ENCODE peak calls at places on chromosomes 12 and 14, in eight cellular contexts. J, S, F, P, H, N, D and K are unnamed samples.

GRCh38 chr14:34223302-34224150 is 238.5 kb downstream of the SPTSSA start:
- DNase-seq in N (no peak), F (no peak), J (no peak), P (no peak), H (no peak), S (no peak), D (no peak), K (no peak)

GRCh38 chr12:69688021-69688420 is 11.1 kb downstream of the BEST3 start:
- DNase-seq in J (peak; percentile 51), N (no peak), F (no peak), H (no peak), D (peak; percentile 3), P (no peak), S (peak; percentile 27), K (no peak)

GRCh38 chr12:70661762-70662161 is 24.5 kb upstream of the PTPRB start:
- DNase-seq in S (peak; percentile 82), F (no peak), H (no peak), D (peak; percentile 70), P (no peak), N (no peak), J (no peak), K (no peak)

GRCh38 chr12:45613855-45614254 is 115.7 kb upstream of the ARID2 start:
- DNase-seq in N (no peak), S (no peak), P (no peak), F (no peak), H (no peak), D (no peak), J (no peak), K (no peak)

GRCh38 chr14:99539503-99539902 is 58.3 kb downstream of the CCNK start:
- DNase-seq in F (no peak), S (no peak), D (no peak), H (no peak), P (no peak), N (no peak), J (no peak), K (no peak)

GRCh38 chr12:31531908-31532307 is 59.0 kb downstream of the DENND5B start:
- DNase-seq in J (no peak), H (no peak), F (no peak), P (no peak), N (no peak), D (no peak), S (no peak), K (no peak)

GRCh38 chr12:54680374-54680773 is 32.2 kb upstream of the DCD start:
- DNase-seq in J (peak; percentile 39), N (no peak), H (no peak), D (no peak), S (peak; percentile 10), F (no peak), P (no peak), K (no peak)

GRCh38 chr14:53571990-53572389 is 384.6 kb downstream of the BMP4 start:
- DNase-seq in D (peak; percentile 68), F (no peak), J (no peak), P (no peak), H (no peak), S (peak; percentile 18), N (no peak), K (no peak)

GRCh38 chr12:123813349-123813748 is 51.2 kb downstream of the DNAH10 start:
- DNase-seq in F (no peak), J (no peak), D (peak; percentile 86), P (no peak), H (no peak), N (no peak), S (peak; percentile 12), K (no peak)

GRCh38 chr12:63922446-63922845 is 77.9 kb downstream of the SRGAP1 start:
- DNase-seq in F (no peak), S (peak; percentile 73), H (no peak), N (no peak), P (no peak), D (peak; percentile 80), J (no peak), K (no peak)

DNA sequence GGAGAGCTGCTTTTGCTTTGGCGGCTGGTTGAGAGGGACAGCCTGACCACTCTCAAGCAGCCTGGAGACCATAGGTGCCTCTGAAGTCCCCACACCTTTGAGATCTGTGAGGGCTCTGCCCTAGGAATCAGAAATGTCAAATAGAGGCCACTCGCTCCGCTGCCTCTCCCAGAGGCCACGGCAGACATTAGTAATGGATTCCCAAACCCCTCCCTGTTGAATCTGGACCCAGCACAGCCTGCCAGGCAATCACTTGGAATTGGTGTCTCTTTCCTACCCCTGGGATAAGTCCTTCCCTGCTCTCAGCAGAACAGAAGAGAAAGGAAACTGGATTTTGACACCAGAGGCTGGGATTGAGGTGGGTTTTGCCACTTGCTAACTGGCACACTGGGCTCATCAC is 25.0 kb downstream of the MMAB start:
- DNase-seq in F (peak; percentile 9), S (no peak), N (no peak), P (no peak), D (no peak), H (no peak), J (no peak), K (no peak)
- H3K36me3 ChIP-seq in F (no peaks in the 10 kb centered on the region), S (no peaks in the 10 kb centered on the region), N (no peaks in the 10 kb centered on the region), P (no peaks in the 10 kb centered on the region), D (no peaks in the 10 kb centered on the region), H (no peaks in the 10 kb centered on the region), J (no peaks in the 10 kb centered on the region), K (no peaks in the 10 kb centered on the region)

GRCh38 chr14:104824353-104824997 is 23.6 kb downstream of the ZBTB42 start:
- DNase-seq in P (no peak), H (no peak), J (no peak), N (no peak), D (no peak), F (no peak), S (no peak), K (no peak)

GRCh38 chr14:104822821-104823615 is 22.1 kb downstream of the ZBTB42 start:
- DNase-seq in F (peak; percentile 53), S (no peak), J (no peak), N (no peak), H (no peak), P (no peak), D (no peak), K (no peak)

GRCh38 chr14:104826858-104827172 is 25.9 kb downstream of the ZBTB42 start:
- DNase-seq in P (no peak), H (no peak), F (no peak), S (no peak), D (no peak), N (no peak), J (no peak), K (no peak)

GRCh38 chr14:104827173-104828055 is 26.5 kb downstream of the ZBTB42 start:
- DNase-seq in S (peak; percentile 32), H (no peak), F (peak; percentile 84), P (peak; percentile 48), N (no peak), D (peak; percentile 55), J (no peak), K (peak; percentile 65)

DNA sequence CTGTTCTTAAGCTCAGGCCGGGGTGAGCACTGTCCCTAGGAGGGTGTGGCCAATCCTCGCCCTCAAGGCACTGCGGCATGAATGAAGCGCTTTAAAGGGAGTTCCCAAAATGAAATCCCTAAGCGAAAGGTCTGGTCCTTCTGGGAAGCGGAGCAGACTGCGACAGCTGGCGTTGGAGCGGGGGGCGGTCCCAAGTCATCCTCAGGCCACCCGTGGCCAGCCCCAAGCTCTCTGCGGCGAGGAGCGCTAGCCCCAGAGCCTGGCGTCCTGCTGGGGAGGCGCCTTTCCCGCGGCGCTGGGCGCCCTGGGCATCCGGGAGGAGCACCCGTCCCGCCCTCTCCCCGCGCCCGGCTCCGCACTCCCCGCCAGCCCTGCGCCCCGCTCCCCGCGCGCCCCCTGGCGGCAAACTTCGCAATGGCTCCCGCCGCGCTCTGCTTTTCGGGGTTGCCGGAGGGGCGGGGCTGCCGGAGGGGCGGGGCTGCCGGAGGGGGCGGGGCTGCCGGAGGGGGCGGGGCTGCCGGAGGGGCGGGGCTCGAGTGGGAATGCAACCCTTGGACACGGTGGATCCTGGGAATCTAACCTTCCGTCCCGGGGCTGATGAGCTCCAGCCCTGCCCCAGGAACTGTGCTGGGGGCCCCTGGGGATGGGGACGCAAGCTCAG is 25.4 kb downstream of the ZBTB42 start:
- DNase-seq in N (peak; percentile 91), H (peak; percentile 89), P (peak; percentile 91), S (peak; percentile 60), J (no peak), F (peak; percentile 99), D (peak; percentile 96), K (peak; percentile 93)
- H3K4me1 ChIP-seq in N (peaks cover 4% of the 10 kb centered on the region), H (peaks cover 21% of the 10 kb centered on the region), P (peaks cover 8% of the 10 kb centered on the region), S (peaks cover 7% of the 10 kb centered on the region), J (peaks cover 3% of the 10 kb centered on the region), F (peaks cover 8% of the 10 kb centered on the region), D (peaks cover 14% of the 10 kb centered on the region), K (peaks cover 24% of the 10 kb centered on the region)

GRCh38 chr12:115756271-115756670 is 521.2 kb downstream of the MED13L start:
- DNase-seq in F (no peak), J (no peak), S (no peak), N (no peak), P (no peak), H (no peak), D (peak; percentile 65), K (no peak)

GRCh38 chr12:115752913-115753726 is 524.4 kb downstream of the MED13L start:
- DNase-seq in D (peak; percentile 95), P (peak; percentile 1), N (no peak), J (peak; percentile 27), F (no peak), S (peak; percentile 77), H (peak; percentile 75), K (no peak)

GRCh38 chr12:115756804-115757203 is 520.7 kb downstream of the MED13L start:
- DNase-seq in D (peak; percentile 60), N (no peak), P (no peak), F (no peak), H (no peak), J (no peak), S (no peak), K (no peak)

GRCh38 chr12:115755061-115755751 is 522.3 kb downstream of the MED13L start:
- DNase-seq in J (no peak), F (no peak), D (peak; percentile 51), P (no peak), S (no peak), N (no peak), H (no peak), K (no peak)

DNA sequence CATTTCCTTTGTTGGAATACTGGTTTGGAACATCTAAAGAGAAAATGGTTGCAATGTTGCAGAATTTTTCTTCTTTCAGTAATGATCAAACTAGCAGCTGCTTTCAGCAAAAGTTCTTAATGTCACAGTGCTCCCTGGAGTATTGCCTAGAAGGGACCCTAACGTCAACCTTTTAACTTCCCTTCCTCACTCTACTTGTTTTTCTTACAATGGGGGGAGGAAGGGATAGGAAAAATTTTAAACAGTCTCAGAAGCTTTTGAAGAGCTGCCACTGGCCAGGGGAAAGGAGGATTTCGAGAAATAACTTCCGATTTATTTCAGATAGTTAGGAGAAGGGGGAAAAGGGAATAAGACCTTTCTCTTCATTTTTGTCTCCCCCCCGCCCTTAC is 521.7 kb downstream of the MED13L start:
- DNase-seq in D (peak; percentile 48), N (no peak), F (no peak), S (no peak), J (no peak), P (no peak), H (no peak), K (no peak)
- H3K4me3 ChIP-seq in D (no peak overlapping the region), N (no peak overlapping the region), F (no peak overlapping the region), S (no peak overlapping the region), J (no peak overlapping the region), P (no peak overlapping the region), H (no peak overlapping the region), K (no peak overlapping the region)

DNA sequence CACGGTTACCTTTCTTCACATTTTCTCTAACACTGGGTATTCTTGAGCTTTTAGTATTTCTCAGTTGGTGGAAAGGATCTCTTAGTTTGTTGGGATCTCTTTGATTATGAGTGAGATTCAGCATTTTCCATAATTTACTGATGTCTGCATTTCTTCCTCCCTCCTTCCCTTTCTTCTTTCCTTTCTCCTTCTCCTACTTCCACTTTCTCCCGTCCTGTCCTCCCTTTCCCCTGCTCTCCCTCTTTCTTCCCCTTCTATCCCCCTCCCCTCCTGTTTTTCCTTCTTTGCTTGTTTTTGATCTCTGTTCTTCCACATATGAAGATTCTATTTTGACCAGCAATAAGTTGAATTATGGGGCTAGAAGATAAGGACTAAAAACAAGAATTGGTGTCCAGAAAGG is 66.9 kb downstream of the FUT8 start:
- DNase-seq in P (no peak), S (no peak), H (no peak), J (no peak), N (no peak), F (no peak), D (no peak), K (no peak)
- H3K36me3 ChIP-seq in P (no peaks in the 10 kb centered on the region), S (no peaks in the 10 kb centered on the region), H (no peaks in the 10 kb centered on the region), J (no peaks in the 10 kb centered on the region), N (no peaks in the 10 kb centered on the region), F (no peaks in the 10 kb centered on the region), D (no peaks in the 10 kb centered on the region), K (no peaks in the 10 kb centered on the region)